ENCODE peak calls at places on chromosome 9, in six cellular contexts. G is CD8-positive, alpha-beta memory T cell; P is fibroblast of lung; D is heart right ventricle; U is right atrium auricular region; Q is CD4-positive, alpha-beta memory T cell. E is an unnamed sample.

GRCh38 chr9:126965541-126966428 is 51.2 kb downstream of the RALGPS1 start:
- DNase-seq in G (peak; percentile 14), P (peak; percentile 39), D (peak; percentile 52), U (no peak), Q (no peak), E (no peak)

GRCh38 chr9:84154320-84154719 is 173.7 kb downstream of the RMI1 start:
- DNase-seq in G (no peak), P (peak; percentile 61), D (no peak), U (no peak), Q (no peak), E (no peak)

GRCh38 chr9:80090317-80090716 is 518.6 kb downstream of the TLE4 start:
- DNase-seq in G (no peak), P (no peak), D (no peak), U (no peak), Q (no peak), E (no peak)

GRCh38 chr9:109036744-109037680 is 23.7 kb upstream of the CTNNAL1 start:
- DNase-seq in G (no peak), P (no peak), D (no peak), U (no peak), Q (no peak), E (no peak)

GRCh38 chr9:128091571-128091970 is 23.5 kb downstream of the SLC25A25 start:
- DNase-seq in G (no peak), P (no peak), D (no peak), U (no peak), Q (no peak), E (no peak)

GRCh38 chr9:105656131-105656921 is 5.9 kb upstream of the TAL2 start:
- DNase-seq in G (no peak), P (peak; percentile 11), D (peak; percentile 5), U (no peak), Q (no peak), E (peak; percentile 32)

GRCh38 chr9:83362341-83362995 is 175.7 kb downstream of the FRMD3 start:
- DNase-seq in G (no peak), P (no peak), D (no peak), U (no peak), Q (no peak), E (no peak)

GRCh38 chr9:38311382-38312270 is 80.9 kb upstream of the ALDH1B1 start:
- DNase-seq in G (no peak), P (peak; percentile 18), D (peak; percentile 8), U (no peak), Q (no peak), E (no peak)

GRCh38 chr9:17272510-17272909 is 137.7 kb downstream of the CNTLN start:
- DNase-seq in G (no peak), P (no peak), D (no peak), U (no peak), Q (no peak), E (no peak)

GRCh38 chr9:82091100-82091499 is 102.5 kb downstream of the SPATA31D1 start:
- DNase-seq in G (no peak), P (peak; percentile 57), D (no peak), U (no peak), Q (no peak), E (no peak)

GRCh38 chr9:102521097-102521755 is 473.9 kb upstream of the CYLC2 start:
- DNase-seq in G (no peak), P (no peak), D (no peak), U (no peak), Q (no peak), E (no peak)

GRCh38 chr9:96140401-96141180 is 161.4 kb downstream of the HSD17B3 start:
- DNase-seq in G (no peak), P (no peak), D (no peak), U (no peak), Q (no peak), E (no peak)

GRCh38 chr9:71036501-71036900 is 84.9 kb downstream of the TRPM3 start:
- DNase-seq in G (no peak), P (peak; percentile 12), D (no peak), U (no peak), Q (no peak), E (no peak)

DNA sequence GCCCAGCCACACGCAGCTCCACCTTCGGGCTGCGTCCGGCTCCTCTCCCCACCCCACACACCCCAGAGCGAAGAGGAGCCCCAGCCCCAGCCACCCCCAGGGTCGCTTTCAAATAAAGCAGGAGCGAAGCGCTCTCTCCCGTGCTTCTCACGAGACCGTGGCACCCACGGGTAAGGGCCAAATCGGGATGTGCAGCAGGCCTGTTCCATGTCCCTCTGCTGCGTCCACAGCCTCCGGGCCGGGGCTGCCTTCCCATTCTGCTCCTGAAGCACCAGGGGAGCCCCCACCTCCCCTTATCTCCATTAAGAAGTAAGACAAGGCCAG is 59.8 kb downstream of the KCNT1 start:
- DNase-seq in G (no peak), P (no peak), D (no peak), U (no peak), Q (no peak), E (no peak)
- H3K4me1 ChIP-seq in G (no peaks in the 10 kb centered on the region), P (no peaks in the 10 kb centered on the region), D (no peaks in the 10 kb centered on the region), U (no peaks in the 10 kb centered on the region), Q (no peaks in the 10 kb centered on the region), E (no peaks in the 10 kb centered on the region)

GRCh38 chr9:107732781-107733529 is 243.4 kb upstream of the KLF4 start:
- DNase-seq in G (no peak), P (peak; percentile 88), D (peak; percentile 49), U (peak; percentile 87), Q (no peak), E (no peak)
- H3K27ac ChIP-seq in G (no peak overlapping the region), P (peak overlapping the region; percentile 88), D (peak overlapping the region; percentile 82), U (peak overlapping the region; percentile 90), Q (no peak overlapping the region), E (peak overlapping the region; percentile 70)

GRCh38 chr9:37001461-37001860 is 32.6 kb downstream of the PAX5 start:
- DNase-seq in G (no peak), P (no peak), D (no peak), U (no peak), Q (no peak), E (no peak)

GRCh38 chr9:37002413-37003217 is 31.5 kb downstream of the PAX5 start:
- DNase-seq in G (no peak), P (no peak), D (no peak), U (no peak), Q (no peak), E (no peak)

GRCh38 chr9:37004424-37004935 is 29.6 kb downstream of the PAX5 start:
- DNase-seq in G (no peak), P (no peak), D (no peak), U (no peak), Q (no peak), E (no peak)

GRCh38 chr9:36999728-37000333 is 34.2 kb downstream of the PAX5 start:
- DNase-seq in G (no peak), P (no peak), D (no peak), U (no peak), Q (no peak), E (no peak)

DNA sequence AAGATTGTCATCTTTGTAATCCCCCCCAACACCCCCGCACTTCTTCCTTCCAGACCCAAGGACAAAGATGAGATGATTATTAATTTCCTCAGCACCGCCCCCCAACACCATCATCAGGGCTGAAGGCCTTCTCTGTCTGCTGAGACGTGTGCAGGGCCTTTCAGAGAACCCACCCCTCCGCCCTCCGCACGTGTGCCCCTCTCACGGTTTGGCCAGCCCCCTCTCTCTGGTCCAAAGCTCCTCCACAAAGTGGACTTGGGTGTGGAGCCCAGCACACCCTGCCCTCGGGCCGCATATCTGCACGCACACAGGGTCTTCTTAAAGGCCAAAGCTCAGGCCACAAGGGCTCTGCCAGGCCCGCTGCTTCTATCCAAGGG is 32.0 kb downstream of the PAX5 start:
- DNase-seq in G (no peak), P (no peak), D (no peak), U (no peak), Q (no peak), E (no peak)
- H3K27me3 ChIP-seq in G (peaks cover 10% of the 10 kb centered on the region), P (peaks cover 32% of the 10 kb centered on the region), D (peaks cover 60% of the 10 kb centered on the region), U (peaks cover 10% of the 10 kb centered on the region), Q (peaks cover 17% of the 10 kb centered on the region), E (peaks cover 56% of the 10 kb centered on the region)

GRCh38 chr9:134319306-134320194 is 6.7 kb upstream of the RXRA start:
- DNase-seq in G (no peak), P (no peak), D (no peak), U (no peak), Q (no peak), E (peak; percentile 25)

GRCh38 chr9:134320195-134320885 is 5.9 kb upstream of the RXRA start:
- DNase-seq in G (no peak), P (no peak), D (no peak), U (no peak), Q (no peak), E (peak; percentile 29)

GRCh38 chr9:134321571-134321930 is 4.7 kb upstream of the RXRA start:
- DNase-seq in G (no peak), P (no peak), D (no peak), U (no peak), Q (no peak), E (peak; percentile 39)

GRCh38 chr9:134321957-134322741 is 4.1 kb upstream of the RXRA start:
- DNase-seq in G (no peak), P (no peak), D (no peak), U (no peak), Q (no peak), E (peak; percentile 61)

GRCh38 chr9:134320916-134321570 is 5.2 kb upstream of the RXRA start:
- DNase-seq in G (no peak), P (no peak), D (no peak), U (no peak), Q (no peak), E (peak; percentile 31)
- H3K4me1 ChIP-seq in G (peaks cover 3% of the 10 kb centered on the region), P (peaks cover 9% of the 10 kb centered on the region), D (peaks cover 31% of the 10 kb centered on the region), U (peaks cover 36% of the 10 kb centered on the region), Q (peaks cover 9% of the 10 kb centered on the region), E (peaks cover 10% of the 10 kb centered on the region)

DNA sequence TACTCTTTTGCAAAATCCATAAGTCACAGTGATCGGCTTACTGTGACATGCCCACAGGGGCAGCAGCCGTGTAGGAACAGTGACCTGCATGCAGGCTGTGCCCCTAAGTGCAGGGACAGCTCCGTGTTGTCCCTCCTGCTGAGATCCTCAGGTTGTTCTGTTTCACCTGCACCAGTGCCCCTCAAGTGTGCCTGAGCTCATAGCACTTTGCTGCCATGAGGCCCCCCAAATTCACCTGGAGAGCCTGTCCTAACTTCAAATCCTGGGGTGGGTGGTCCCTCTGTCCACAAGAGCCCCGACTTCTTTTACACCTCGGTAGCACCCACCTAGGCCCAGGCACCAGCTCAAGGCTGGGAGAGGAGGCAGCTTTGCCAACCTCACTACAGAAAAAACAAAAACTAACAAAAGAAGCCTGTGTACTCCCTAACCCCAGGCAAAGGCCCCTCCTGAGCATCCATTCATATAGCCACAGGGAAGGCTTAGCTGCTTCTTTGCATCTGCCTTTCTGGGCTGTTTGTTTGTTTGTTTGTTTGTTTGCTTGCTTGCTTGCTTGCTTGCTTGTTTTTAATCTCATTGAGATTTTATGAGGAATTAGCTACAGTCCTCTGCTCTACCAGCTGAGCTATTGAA is 214.5 kb downstream of the AUH start:
- DNase-seq in G (no peak), P (no peak), D (no peak), U (no peak), Q (no peak), E (no peak)
- H3K27ac ChIP-seq in G (no peak overlapping the region), P (no peak overlapping the region), D (no peak overlapping the region), U (no peak overlapping the region), Q (no peak overlapping the region), E (no peak overlapping the region)

DNA sequence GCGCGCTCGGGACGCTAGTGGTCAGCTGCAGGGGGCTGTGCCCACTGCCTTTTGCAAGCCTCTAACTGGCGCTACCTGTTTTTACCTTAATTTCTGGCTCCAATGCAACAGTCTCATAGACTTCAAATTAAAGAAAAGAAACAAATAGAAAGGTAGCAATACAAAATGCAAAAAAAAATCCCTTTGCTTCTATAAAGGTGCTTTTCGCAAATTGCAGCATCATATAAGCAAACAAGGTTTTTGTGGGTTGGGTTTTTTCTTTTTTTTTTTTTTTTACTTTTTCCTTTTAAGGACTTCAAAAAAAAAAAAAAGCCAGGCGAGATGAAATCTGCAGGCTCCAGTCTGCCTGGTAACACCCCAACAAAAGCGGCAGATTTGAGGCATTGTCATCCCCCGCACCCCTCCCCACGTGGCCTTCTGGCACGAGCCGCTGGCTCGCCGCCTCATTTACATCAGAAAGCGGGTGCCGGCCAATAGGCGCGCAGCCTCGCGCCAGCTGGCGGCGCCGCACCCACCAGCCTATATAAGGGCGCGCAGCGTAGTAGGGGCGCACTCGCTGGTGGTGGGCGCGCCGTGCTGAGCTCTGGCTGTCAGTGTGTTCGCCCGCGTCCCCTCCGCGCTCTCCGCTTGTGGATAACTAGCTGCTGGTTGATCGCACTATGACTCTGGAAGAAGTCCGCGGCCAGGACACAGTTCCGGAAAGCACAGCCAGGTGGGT is at the start of gene GADD45G:
- DNase-seq in G (peak; percentile 74), P (peak; percentile 84), D (peak; percentile 88), U (peak; percentile 95), Q (peak; percentile 98), E (peak; percentile 96)
- H3K27me3 ChIP-seq in G (peaks cover 7% of the 10 kb centered on the region), P (peaks cover 2% of the 10 kb centered on the region), D (no peaks in the 10 kb centered on the region), U (no peaks in the 10 kb centered on the region), Q (no peaks in the 10 kb centered on the region), E (peaks cover 16% of the 10 kb centered on the region)

E was measured in left lung.